ENCODE peak calls at places on chromosomes 2 and 18, in seven cellular contexts. B is fibroblast of villous mesenchyme; O is OCI-LY7; N is NB4; E is epithelial cell of esophagus; F is CD8-positive, alpha-beta T cell; T is fibroblast of mammary gland. J is an unnamed sample.

GRCh38 chr2:120563616-120564015 is 172.1 kb upstream of the GLI2 start:
- DNase-seq in O (no peak), N (no peak), B (no peak), F (no peak), T (no peak), E (no peak), J (no peak)

GRCh38 chr18:31658670-31659573 is 25.5 kb downstream of the B4GALT6 start:
- DNase-seq in F (no peak), E (no peak), O (peak), T (peak), B (no peak), N (no peak), J (no peak)

GRCh38 chr2:56333812-56334485 is 150.2 kb downstream of the CCDC85A start:
- DNase-seq in B (peak), T (no peak), E (no peak), N (no peak), O (no peak), F (no peak), J (no peak)

GRCh38 chr2:150882751-150883520 is 378.7 kb downstream of the RBM43 start:
- DNase-seq in B (no peak), E (peak), N (no peak), T (no peak), F (no peak), O (no peak), J (no peak)

GRCh38 chr2:187528042-187528441 is 26.2 kb downstream of the TFPI start:
- DNase-seq in E (no peak), T (no peak), O (no peak), F (no peak), B (no peak), N (no peak), J (no peak)

GRCh38 chr2:238426568-238427434 is at the start of gene ASB1:
- DNase-seq in E (peak), F (peak), N (peak), T (peak), B (peak), O (peak), J (peak)

GRCh38 chr18:48806551-48807261 is 144.1 kb downstream of the SMAD7 start:
- DNase-seq in F (no peak), N (no peak), E (peak), T (no peak), B (peak), O (no peak), J (peak)

GRCh38 chr18:67652296-67652695 is 135.8 kb upstream of the DSEL start:
- DNase-seq in B (no peak), F (no peak), O (no peak), E (no peak), T (no peak), N (no peak), J (no peak)

GRCh38 chr18:77132369-77133050 is at the start of gene MBP:
- DNase-seq in O (peak), E (peak), F (peak), N (peak), B (no peak), T (no peak), J (no peak)

GRCh38 chr2:56357655-56358295 is 174.0 kb downstream of the CCDC85A start:
- DNase-seq in F (no peak), E (no peak), N (no peak), B (no peak), O (no peak), T (peak), J (peak)

GRCh38 chr2:143946436-143947385 is 573.2 kb downstream of the ZEB2 start:
- DNase-seq in F (no peak), E (no peak), B (no peak), O (no peak), N (no peak), T (no peak), J (peak)

GRCh38 chr2:241267249-241268067 is 48.0 kb downstream of the HDLBP start:
- DNase-seq in O (peak), T (no peak), N (no peak), F (no peak), E (no peak), B (no peak), J (no peak)

GRCh38 chr2:168469281-168469988 is 13.4 kb downstream of the CERS6 start:
- DNase-seq in F (no peak), O (peak), B (no peak), T (no peak), N (peak), E (no peak), J (no peak)

GRCh38 chr2:19580830-19581229 is 222.4 kb upstream of the OSR1 start:
- DNase-seq in N (no peak), B (peak), O (no peak), E (no peak), T (peak), F (no peak), J (no peak)

GRCh38 chr2:225429718-225430117 is 30.2 kb downstream of the NYAP2 start:
- DNase-seq in E (no peak), T (peak), F (no peak), B (peak), N (no peak), O (no peak), J (peak)

GRCh38 chr2:39816845-39817244 is 37.8 kb upstream of the THUMPD2 start:
- DNase-seq in F (no peak), T (no peak), E (no peak), N (no peak), B (no peak), O (no peak), J (no peak)

GRCh38 chr2:59184281-59185020 is 943.3 kb upstream of the FANCL start:
- DNase-seq in T (peak), O (no peak), B (peak), N (peak), F (no peak), E (peak), J (peak)

GRCh38 chr2:24957221-24957620 is 14.5 kb downstream of the DNAJC27 start:
- DNase-seq in N (no peak), F (no peak), B (no peak), E (no peak), T (no peak), O (no peak), J (no peak)

GRCh38 chr2:48619526-48619925 is 1.9 kb downstream of the GTF2A1L start:
- DNase-seq in T (no peak), F (no peak), E (no peak), B (no peak), O (no peak), N (no peak), J (no peak)

GRCh38 chr2:233992481-233993217 is 57.9 kb upstream of the SPP2 start:
- DNase-seq in F (no peak), B (no peak), T (no peak), E (no peak), N (no peak), O (no peak), J (no peak)

GRCh38 chr2:166092889-166093288 is 34.9 kb downstream of the SCN1A start:
- DNase-seq in T (peak), B (no peak), F (no peak), E (peak), N (peak), O (no peak), J (peak)

GRCh38 chr2:102488063-102488462 is 15.0 kb downstream of the SLC9A4 start:
- DNase-seq in E (peak), F (no peak), O (no peak), N (peak), T (peak), B (peak), J (peak)

GRCh38 chr2:20213651-20214565 is 11.0 kb downstream of the SDC1 start:
- DNase-seq in N (peak), O (peak), T (no peak), B (peak), F (no peak), E (peak), J (no peak)

GRCh38 chr2:216991563-216991962 is 131.7 kb upstream of the TNP1 start:
- DNase-seq in E (no peak), N (no peak), B (peak), O (no peak), F (no peak), T (peak), J (peak)

GRCh38 chr2:216987176-216987809 is 127.4 kb upstream of the TNP1 start:
- DNase-seq in E (no peak), T (peak), N (no peak), F (no peak), B (no peak), O (no peak), J (peak)

GRCh38 chr2:216992056-216992455 is 132.2 kb upstream of the TNP1 start:
- DNase-seq in O (no peak), T (peak), F (no peak), B (no peak), E (no peak), N (no peak), J (no peak)

GRCh38 chr2:216985658-216986141 is 125.8 kb upstream of the TNP1 start:
- DNase-seq in O (no peak), N (no peak), E (no peak), B (no peak), F (no peak), T (no peak), J (no peak)

GRCh38 chr2:216989335-216990129 is 129.7 kb upstream of the TNP1 start:
- DNase-seq in B (peak), O (no peak), T (peak), F (no peak), N (peak), E (peak), J (peak)
- TF ChIP-seq CTCF in B (peak), O (no peak), T (no peak), F (no peak), N (no peak), E (peak), J (peak)

GRCh38 chr2:50785781-50786180 is 246.2 kb downstream of the NRXN1 start:
- DNase-seq in N (no peak), B (no peak), F (no peak), T (no peak), O (no peak), E (no peak), J (no peak)

GRCh38 chr2:50783116-50783515 is 248.8 kb downstream of the NRXN1 start:
- DNase-seq in F (no peak), B (no peak), T (no peak), O (no peak), E (no peak), N (no peak), J (no peak)

GRCh38 chr2:50781646-50782045 is 250.3 kb downstream of the NRXN1 start:
- DNase-seq in O (no peak), B (no peak), E (no peak), N (no peak), T (no peak), F (no peak), J (no peak)

GRCh38 chr2:50786345-50786744 is 245.6 kb downstream of the NRXN1 start:
- DNase-seq in O (no peak), F (no peak), E (no peak), B (no peak), T (no peak), N (no peak), J (no peak)

DNA sequence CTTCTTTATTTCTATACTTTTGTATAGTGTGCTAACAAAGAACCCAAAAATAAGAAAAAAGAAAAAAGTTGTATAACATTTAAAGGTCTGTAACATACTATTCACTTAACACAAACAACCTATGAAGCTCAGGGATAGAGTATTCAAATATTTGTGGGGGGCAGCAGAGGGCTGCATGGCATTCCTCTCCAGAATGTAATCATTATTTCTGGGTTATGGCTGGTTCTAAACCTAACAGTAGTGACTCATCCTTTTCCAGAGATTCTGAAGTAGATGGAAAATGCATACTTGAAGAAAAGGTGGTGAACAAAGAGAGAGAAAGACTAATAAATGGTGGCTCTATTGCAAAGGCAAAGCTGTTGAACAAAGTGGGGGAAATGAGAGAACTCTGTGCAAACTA is 249.4 kb downstream of the NRXN1 start:
- DNase-seq in T (no peak), B (no peak), F (no peak), E (no peak), O (no peak), N (no peak), J (no peak)
- TF ChIP-seq CTCF in T (no peak), B (no peak), F (no peak), E (no peak), O (no peak), N (no peak), J (no peak)

GRCh38 chr2:1590611-1591460 is 153.5 kb downstream of the PXDN start:
- DNase-seq in E (no peak), O (no peak), N (no peak), B (no peak), T (no peak), F (no peak), J (no peak)
- TF ChIP-seq CTCF in E (no peak), O (peak), N (no peak), B (no peak), T (no peak), F (no peak), J (no peak)

GRCh38 chr2:43612944-43613343 is 17.1 kb upstream of the THADA start:
- DNase-seq in B (peak), T (no peak), N (no peak), F (no peak), O (no peak), E (no peak), J (no peak)

GRCh38 chr2:43605851-43606250 is 10.0 kb upstream of the THADA start:
- DNase-seq in O (no peak), E (no peak), B (peak), F (no peak), T (no peak), N (no peak), J (no peak)

GRCh38 chr2:43611987-43612894 is 16.4 kb upstream of the THADA start:
- DNase-seq in O (peak), F (peak), N (peak), E (peak), B (peak), T (peak), J (peak)

GRCh38 chr2:43610361-43610760 is 14.5 kb upstream of the THADA start:
- DNase-seq in E (no peak), N (no peak), O (no peak), T (no peak), B (no peak), F (no peak), J (no peak)

DNA sequence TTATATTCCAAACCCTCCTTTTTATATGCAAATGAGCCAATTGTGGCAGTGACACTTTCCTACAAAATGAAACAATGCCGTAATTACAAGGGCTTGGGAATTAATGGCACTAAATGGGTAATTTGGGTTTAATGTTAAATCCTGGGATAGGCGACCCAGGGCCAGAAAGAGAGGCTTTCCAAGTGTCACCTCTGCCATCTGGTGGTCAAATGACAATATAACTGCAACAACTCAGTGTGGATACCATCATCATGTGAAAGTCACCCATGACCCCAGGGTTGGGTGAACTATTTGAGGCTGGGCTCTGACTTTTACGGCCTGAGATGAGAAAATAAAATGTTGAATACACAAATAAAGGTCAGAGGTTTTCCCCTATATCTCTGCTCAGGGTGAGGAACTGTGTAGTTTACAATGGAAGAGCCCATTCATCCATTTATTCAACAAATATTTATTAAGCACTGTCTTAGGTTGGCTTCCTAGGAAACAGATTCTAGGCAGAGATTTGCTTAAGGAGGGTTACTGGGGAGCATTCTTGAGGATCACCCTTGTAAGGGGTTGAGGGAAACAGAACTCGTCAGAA is 13.6 kb upstream of the THADA start:
- DNase-seq in B (peak), O (peak), E (peak), F (no peak), T (peak), N (peak), J (peak)
- TF ChIP-seq CTCF in B (peak), O (peak), E (peak), F (peak), T (peak), N (peak), J (peak)

DNA sequence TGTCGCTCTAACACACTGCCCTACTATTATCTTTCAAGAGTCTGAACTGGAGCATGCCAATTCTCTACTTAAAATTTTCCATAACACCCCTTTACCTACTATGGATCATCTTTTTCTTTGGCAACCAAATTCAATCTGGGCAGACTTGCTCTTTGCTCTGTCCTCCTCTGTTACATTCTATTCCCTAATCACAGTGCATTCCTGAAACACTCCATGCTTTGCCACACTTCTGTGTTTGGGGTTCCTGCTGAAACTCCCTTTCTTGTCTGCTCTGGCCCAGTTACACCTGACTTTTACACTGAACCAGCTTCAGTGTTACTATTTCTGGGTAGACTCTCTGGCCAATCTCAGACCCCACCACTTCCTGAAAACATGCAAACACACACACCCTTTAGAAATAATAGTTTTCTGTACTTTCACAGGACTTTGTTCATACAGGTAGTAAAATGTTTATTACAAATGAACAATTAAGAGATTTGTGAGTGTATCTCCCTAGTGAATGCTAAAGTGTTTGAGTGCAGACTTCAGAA is 119.9 kb upstream of the DCC start:
- DNase-seq in T (no peak), N (no peak), B (no peak), E (no peak), F (no peak), O (no peak), J (no peak)
- TF ChIP-seq CTCF in T (no peak), N (no peak), B (no peak), E (no peak), F (no peak), O (no peak), J (no peak)

DNA sequence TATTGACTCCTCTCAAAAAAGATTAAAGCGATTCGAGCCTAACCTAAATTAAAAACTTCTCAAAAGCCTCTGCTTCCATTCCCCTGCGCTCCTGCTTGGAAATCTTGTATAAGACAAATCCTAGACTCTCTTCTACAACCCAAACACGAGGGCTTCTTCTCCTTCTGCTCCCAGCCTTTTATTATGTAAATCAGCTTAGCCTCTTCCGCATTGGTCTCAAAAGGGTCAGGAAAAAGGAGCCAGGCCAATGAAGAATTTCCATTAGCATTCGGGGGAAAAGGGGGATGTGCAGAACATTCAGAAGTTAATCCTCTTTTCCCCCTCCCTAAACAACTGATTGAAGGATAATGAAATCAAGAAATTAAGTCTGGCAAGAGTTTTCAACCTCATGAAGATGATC is 107.9 kb downstream of the FAM124B start:
- DNase-seq in T (no peak), B (no peak), N (no peak), E (no peak), F (no peak), O (no peak), J (no peak)
- TF ChIP-seq CTCF in T (no peak), B (no peak), N (no peak), E (no peak), F (no peak), O (no peak), J (no peak)

GRCh38 chr2:96409543-96410184 is 74.1 kb downstream of the NCAPH start:
- DNase-seq in B (no peak), E (no peak), F (no peak), T (no peak), O (no peak), N (no peak), J (no peak)
- TF ChIP-seq CTCF in B (no peak), E (no peak), F (no peak), T (no peak), O (peak), N (no peak), J (no peak)

GRCh38 chr2:118678985-118679384 is 168.5 kb downstream of the EN1 start:
- DNase-seq in F (no peak), T (no peak), B (no peak), N (no peak), O (no peak), E (no peak), J (no peak)
- TF ChIP-seq CTCF in F (no peak), T (no peak), B (no peak), N (no peak), O (no peak), E (no peak), J (no peak)

DNA sequence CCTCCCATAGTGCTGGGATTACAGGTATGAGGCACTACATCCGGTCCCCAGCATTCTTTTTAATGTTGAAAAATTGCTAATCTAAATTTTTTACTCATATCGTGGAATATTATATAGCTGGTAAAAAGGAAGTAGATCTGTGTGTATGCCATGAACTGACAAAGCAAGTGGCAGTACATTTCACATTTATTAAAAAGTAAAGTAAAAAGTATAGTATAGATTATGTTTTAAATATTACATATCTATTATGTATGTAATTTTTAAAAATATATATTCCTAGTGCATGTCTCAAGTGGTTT is 25.1 kb downstream of the PLEKHB2 start:
- DNase-seq in O (no peak), E (no peak), F (no peak), N (no peak), B (no peak), T (no peak), J (no peak)
- TF ChIP-seq CTCF in O (no peak), E (no peak), F (no peak), N (no peak), B (no peak), T (no peak), J (no peak)

GRCh38 chr2:105888625-105889024 is 143.9 kb downstream of the NCK2 start:
- DNase-seq in O (peak), N (peak), F (no peak), E (peak), B (no peak), T (peak), J (no peak)
- TF ChIP-seq CTCF in O (peak), N (peak), F (no peak), E (no peak), B (peak), T (peak), J (no peak)